ENCODE peak calls at places on chromosomes 2 and 18, in seven cellular contexts. O, R, B, K, F, L and W are unnamed samples.

GRCh38 chr18:48028716-48029115 is 98.3 kb upstream of the SMAD2 start:
- DNase-seq in O (no peak), R (no peak), B (no peak), K (no peak), F (no peak), L (no peak), W (no peak)

GRCh38 chr2:222290691-222291484 is 7.9 kb downstream of the PAX3 start:
- DNase-seq in O (no peak), R (no peak), B (no peak), K (no peak), F (no peak), L (no peak), W (no peak)

GRCh38 chr2:63029058-63029457 is 21.6 kb upstream of the OTX1 start:
- DNase-seq in O (no peak), R (no peak), B (no peak), K (no peak), F (no peak), L (no peak), W (no peak)

GRCh38 chr2:175769200-175769599 is 232.9 kb downstream of the LNPK start:
- DNase-seq in O (no peak), R (no peak), B (no peak), K (no peak), F (no peak), L (no peak), W (no peak)

GRCh38 chr2:151379191-151379590 is 21.8 kb downstream of the TNFAIP6 start:
- DNase-seq in O (no peak), R (no peak), B (no peak), K (no peak), F (no peak), L (no peak), W (peak)

GRCh38 chr2:55843096-55843991 is 80.2 kb downstream of the EFEMP1 start:
- DNase-seq in O (no peak), R (no peak), B (no peak), K (no peak), F (no peak), L (no peak), W (no peak)

GRCh38 chr2:38095996-38096861 is 20.3 kb upstream of the CYP1B1 start:
- DNase-seq in O (peak), R (no peak), B (no peak), K (no peak), F (no peak), L (no peak), W (no peak)

GRCh38 chr2:68098398-68098797 is 35.6 kb upstream of the C1D start:
- DNase-seq in O (no peak), R (no peak), B (no peak), K (no peak), F (no peak), L (no peak), W (no peak)

GRCh38 chr2:136482966-136483365 is 282.4 kb upstream of the THSD7B start:
- DNase-seq in O (no peak), R (no peak), B (no peak), K (no peak), F (no peak), L (no peak), W (no peak)

GRCh38 chr2:127149384-127149783 is 42.4 kb upstream of the BIN1 start:
- DNase-seq in O (no peak), R (no peak), B (no peak), K (no peak), F (no peak), L (no peak), W (no peak)

GRCh38 chr2:173961346-173961705 is 3.8 kb downstream of the SP3 start:
- DNase-seq in O (no peak), R (no peak), B (no peak), K (no peak), F (no peak), L (no peak), W (no peak)

GRCh38 chr18:40159141-40160017 is 1795.7 kb upstream of the PIK3C3 start:
- DNase-seq in O (no peak), R (no peak), B (no peak), K (peak), F (no peak), L (peak), W (no peak)

GRCh38 chr2:17892726-17893534 is 14.5 kb downstream of the KCNS3 start:
- DNase-seq in O (no peak), R (no peak), B (no peak), K (no peak), F (no peak), L (no peak), W (no peak)

GRCh38 chr2:219630770-219631405 is 3.5 kb downstream of the SLC4A3 start:
- DNase-seq in O (no peak), R (peak), B (no peak), K (no peak), F (no peak), L (no peak), W (no peak)

GRCh38 chr2:21381421-21381820 is 257.7 kb downstream of the TDRD15 start:
- DNase-seq in O (no peak), R (no peak), B (no peak), K (no peak), F (no peak), L (peak), W (no peak)

GRCh38 chr2:176931588-176932563 is 280.7 kb upstream of the HNRNPA3 start:
- DNase-seq in O (peak), R (no peak), B (no peak), K (no peak), F (no peak), L (no peak), W (peak)

GRCh38 chr18:36811430-36811829 is 17.4 kb downstream of the TPGS2 start:
- DNase-seq in O (no peak), R (no peak), B (no peak), K (no peak), F (no peak), L (no peak), W (no peak)

GRCh38 chr2:23404426-23404825 is 19.4 kb downstream of the KLHL29 start:
- DNase-seq in O (no peak), R (no peak), B (no peak), K (peak), F (peak), L (peak), W (peak)

GRCh38 chr2:74399785-74400184 is 19.7 kb upstream of the DCTN1 start:
- DNase-seq in O (no peak), R (no peak), B (no peak), K (peak), F (no peak), L (no peak), W (no peak)

GRCh38 chr2:96107883-96108551 is 8.4 kb downstream of the ADRA2B start:
- DNase-seq in O (no peak), R (no peak), B (no peak), K (no peak), F (no peak), L (no peak), W (no peak)

GRCh38 chr2:68367918-68368656 is 3.0 kb downstream of the PLEK start:
- DNase-seq in O (no peak), R (no peak), B (no peak), K (peak), F (no peak), L (peak), W (no peak)

GRCh38 chr2:88751770-88752169 is 60.3 kb downstream of the RPIA start:
- DNase-seq in O (no peak), R (no peak), B (no peak), K (no peak), F (no peak), L (no peak), W (no peak)

GRCh38 chr2:9001229-9001628 is 2.3 kb downstream of the MBOAT2 start:
- DNase-seq in O (no peak), R (no peak), B (no peak), K (no peak), F (no peak), L (peak), W (no peak)

GRCh38 chr2:127957240-127957639 is 70.6 kb downstream of the SAP130 start:
- DNase-seq in O (no peak), R (no peak), B (no peak), K (no peak), F (no peak), L (no peak), W (no peak)

GRCh38 chr2:8677646-8678592 is 3.9 kb upstream of the ID2 start:
- DNase-seq in O (no peak), R (peak), B (no peak), K (no peak), F (no peak), L (peak), W (peak)

GRCh38 chr18:45448871-45449270 is 166.4 kb upstream of the SLC14A2 start:
- DNase-seq in O (no peak), R (no peak), B (no peak), K (no peak), F (no peak), L (no peak), W (no peak)

GRCh38 chr18:76519156-76519549 is 24.1 kb upstream of the ZNF516 start:
- DNase-seq in O (no peak), R (no peak), B (no peak), K (no peak), F (no peak), L (no peak), W (no peak)

GRCh38 chr2:5070257-5070656 is 621.9 kb upstream of the SOX11 start:
- DNase-seq in O (no peak), R (no peak), B (no peak), K (no peak), F (no peak), L (no peak), W (no peak)